ENCODE peak calls at places on chromosomes 13 and 19, in nine cellular contexts. One of them, this sample, is unnamed.

GRCh38 chr19:57282011-57282636 is 1.8 kb downstream of the ZNF460 start:
- DNase-seq in HT1080: no peak
- DNase-seq in HT-29: no peak
- DNase-seq in stimulated activated CD8-positive, alpha-beta memory T cell treated with anti-CD3 and anti-CD28 coated beads, Interleukin-15, amount 100 ng/mL, for 48 hours: peak; percentile 9
- DNase-seq in AG08396: no peak
- DNase-seq in kidney epithelial cell: no peak
- DNase-seq in PC-9: peak; percentile 52
- DNase-seq in kidney glomerular epithelial cell: no peak
- DNase-seq in stimulated activated CD4-positive, alpha-beta T cell treated with anti-CD3 and anti-CD28 coated beads, Interleukin-4, amount 100 ng/mL, for 4 hours: no peak
- DNase-seq in this sample: peak; percentile 73

GRCh38 chr19:11694533-11695439 is 44.0 kb downstream of the ZNF823 start:
- DNase-seq in HT1080: peak; percentile 63
- DNase-seq in HT-29: peak; percentile 90
- DNase-seq in stimulated activated CD8-positive, alpha-beta memory T cell treated with anti-CD3 and anti-CD28 coated beads, Interleukin-15, amount 100 ng/mL, for 48 hours: peak; percentile 68
- DNase-seq in AG08396: peak; percentile 97
- DNase-seq in kidney epithelial cell: peak; percentile 69
- DNase-seq in PC-9: peak; percentile 93
- DNase-seq in kidney glomerular epithelial cell: peak; percentile 86
- DNase-seq in stimulated activated CD4-positive, alpha-beta T cell treated with anti-CD3 and anti-CD28 coated beads, Interleukin-4, amount 100 ng/mL, for 4 hours: peak; percentile 85
- DNase-seq in this sample: peak; percentile 76

GRCh38 chr13:97262058-97262457 is 39.9 kb downstream of the MBNL2 start:
- DNase-seq in HT1080: no peak
- DNase-seq in HT-29: no peak
- DNase-seq in stimulated activated CD8-positive, alpha-beta memory T cell treated with anti-CD3 and anti-CD28 coated beads, Interleukin-15, amount 100 ng/mL, for 48 hours: no peak
- DNase-seq in AG08396: no peak
- DNase-seq in kidney epithelial cell: no peak
- DNase-seq in PC-9: no peak
- DNase-seq in kidney glomerular epithelial cell: no peak
- DNase-seq in stimulated activated CD4-positive, alpha-beta T cell treated with anti-CD3 and anti-CD28 coated beads, Interleukin-4, amount 100 ng/mL, for 4 hours: no peak
- DNase-seq in this sample: no peak

GRCh38 chr13:36453518-36453917 is 21.2 kb downstream of the CCNA1 start:
- DNase-seq in HT1080: no peak
- DNase-seq in HT-29: peak; percentile 43
- DNase-seq in stimulated activated CD8-positive, alpha-beta memory T cell treated with anti-CD3 and anti-CD28 coated beads, Interleukin-15, amount 100 ng/mL, for 48 hours: no peak
- DNase-seq in AG08396: no peak
- DNase-seq in kidney epithelial cell: no peak
- DNase-seq in PC-9: no peak
- DNase-seq in kidney glomerular epithelial cell: no peak
- DNase-seq in stimulated activated CD4-positive, alpha-beta T cell treated with anti-CD3 and anti-CD28 coated beads, Interleukin-4, amount 100 ng/mL, for 4 hours: no peak
- DNase-seq in this sample: no peak

GRCh38 chr19:35117791-35118190 is 2.2 kb downstream of the FXYD3 start:
- DNase-seq in HT1080: no peak
- DNase-seq in HT-29: no peak
- DNase-seq in stimulated activated CD8-positive, alpha-beta memory T cell treated with anti-CD3 and anti-CD28 coated beads, Interleukin-15, amount 100 ng/mL, for 48 hours: no peak
- DNase-seq in AG08396: no peak
- DNase-seq in kidney epithelial cell: no peak
- DNase-seq in PC-9: no peak
- DNase-seq in kidney glomerular epithelial cell: no peak
- DNase-seq in stimulated activated CD4-positive, alpha-beta T cell treated with anti-CD3 and anti-CD28 coated beads, Interleukin-4, amount 100 ng/mL, for 4 hours: no peak
- DNase-seq in this sample: no peak

GRCh38 chr13:36395280-36395679 is 37.0 kb upstream of the CCNA1 start:
- DNase-seq in HT1080: peak; percentile 53
- DNase-seq in HT-29: peak; percentile 37
- DNase-seq in stimulated activated CD8-positive, alpha-beta memory T cell treated with anti-CD3 and anti-CD28 coated beads, Interleukin-15, amount 100 ng/mL, for 48 hours: no peak
- DNase-seq in AG08396: peak; percentile 60
- DNase-seq in kidney epithelial cell: no peak
- DNase-seq in PC-9: peak; percentile 47
- DNase-seq in kidney glomerular epithelial cell: peak; percentile 76
- DNase-seq in stimulated activated CD4-positive, alpha-beta T cell treated with anti-CD3 and anti-CD28 coated beads, Interleukin-4, amount 100 ng/mL, for 4 hours: no peak
- DNase-seq in this sample: no peak

GRCh38 chr19:29860492-29860891 is 48.7 kb downstream of the CCNE1 start:
- DNase-seq in HT1080: peak; percentile 45
- DNase-seq in HT-29: peak; percentile 21
- DNase-seq in stimulated activated CD8-positive, alpha-beta memory T cell treated with anti-CD3 and anti-CD28 coated beads, Interleukin-15, amount 100 ng/mL, for 48 hours: no peak
- DNase-seq in AG08396: peak; percentile 36
- DNase-seq in kidney epithelial cell: no peak
- DNase-seq in PC-9: peak; percentile 48
- DNase-seq in kidney glomerular epithelial cell: no peak
- DNase-seq in stimulated activated CD4-positive, alpha-beta T cell treated with anti-CD3 and anti-CD28 coated beads, Interleukin-4, amount 100 ng/mL, for 4 hours: no peak
- DNase-seq in this sample: no peak

GRCh38 chr13:32476892-32477291 is 49.0 kb upstream of the N4BP2L1 start:
- DNase-seq in HT1080: no peak
- DNase-seq in HT-29: no peak
- DNase-seq in stimulated activated CD8-positive, alpha-beta memory T cell treated with anti-CD3 and anti-CD28 coated beads, Interleukin-15, amount 100 ng/mL, for 48 hours: no peak
- DNase-seq in AG08396: no peak
- DNase-seq in kidney epithelial cell: no peak
- DNase-seq in PC-9: no peak
- DNase-seq in kidney glomerular epithelial cell: no peak
- DNase-seq in stimulated activated CD4-positive, alpha-beta T cell treated with anti-CD3 and anti-CD28 coated beads, Interleukin-4, amount 100 ng/mL, for 4 hours: no peak
- DNase-seq in this sample: no peak

GRCh38 chr13:114002009-114002544 is 28.2 kb upstream of the C13orf46 start:
- DNase-seq in HT1080: no peak
- DNase-seq in HT-29: no peak
- DNase-seq in stimulated activated CD8-positive, alpha-beta memory T cell treated with anti-CD3 and anti-CD28 coated beads, Interleukin-15, amount 100 ng/mL, for 48 hours: no peak
- DNase-seq in AG08396: no peak
- DNase-seq in kidney epithelial cell: no peak
- DNase-seq in PC-9: no peak
- DNase-seq in kidney glomerular epithelial cell: no peak
- DNase-seq in stimulated activated CD4-positive, alpha-beta T cell treated with anti-CD3 and anti-CD28 coated beads, Interleukin-4, amount 100 ng/mL, for 4 hours: no peak
- DNase-seq in this sample: no peak

GRCh38 chr19:37468961-37469777 is at the start of gene ZNF570:
- DNase-seq in HT1080: peak; percentile 56
- DNase-seq in HT-29: no peak
- DNase-seq in stimulated activated CD8-positive, alpha-beta memory T cell treated with anti-CD3 and anti-CD28 coated beads, Interleukin-15, amount 100 ng/mL, for 48 hours: peak; percentile 82
- DNase-seq in AG08396: peak; percentile 87
- DNase-seq in kidney epithelial cell: peak; percentile 35
- DNase-seq in PC-9: peak; percentile 68
- DNase-seq in kidney glomerular epithelial cell: peak; percentile 75
- DNase-seq in stimulated activated CD4-positive, alpha-beta T cell treated with anti-CD3 and anti-CD28 coated beads, Interleukin-4, amount 100 ng/mL, for 4 hours: peak; percentile 84
- DNase-seq in this sample: peak; percentile 35

GRCh38 chr19:18496167-18496979 is 25.5 kb downstream of the ELL start:
- DNase-seq in HT1080: peak; percentile 80
- DNase-seq in HT-29: peak; percentile 39
- DNase-seq in stimulated activated CD8-positive, alpha-beta memory T cell treated with anti-CD3 and anti-CD28 coated beads, Interleukin-15, amount 100 ng/mL, for 48 hours: peak; percentile 47
- DNase-seq in AG08396: peak; percentile 50
- DNase-seq in kidney epithelial cell: peak; percentile 26
- DNase-seq in PC-9: peak; percentile 69
- DNase-seq in kidney glomerular epithelial cell: peak; percentile 70
- DNase-seq in stimulated activated CD4-positive, alpha-beta T cell treated with anti-CD3 and anti-CD28 coated beads, Interleukin-4, amount 100 ng/mL, for 4 hours: peak; percentile 17
- DNase-seq in this sample: peak; percentile 26

GRCh38 chr13:109165417-109165904 is 536.0 kb downstream of the MYO16 start:
- DNase-seq in HT1080: no peak
- DNase-seq in HT-29: no peak
- DNase-seq in stimulated activated CD8-positive, alpha-beta memory T cell treated with anti-CD3 and anti-CD28 coated beads, Interleukin-15, amount 100 ng/mL, for 48 hours: no peak
- DNase-seq in AG08396: no peak
- DNase-seq in kidney epithelial cell: no peak
- DNase-seq in PC-9: no peak
- DNase-seq in kidney glomerular epithelial cell: no peak
- DNase-seq in stimulated activated CD4-positive, alpha-beta T cell treated with anti-CD3 and anti-CD28 coated beads, Interleukin-4, amount 100 ng/mL, for 4 hours: no peak
- DNase-seq in this sample: no peak

GRCh38 chr13:21670006-21670882 is 629 bp upstream of the FGF9 start:
- DNase-seq in HT1080: peak; percentile 67
- DNase-seq in HT-29: peak; percentile 85
- DNase-seq in stimulated activated CD8-positive, alpha-beta memory T cell treated with anti-CD3 and anti-CD28 coated beads, Interleukin-15, amount 100 ng/mL, for 48 hours: no peak
- DNase-seq in AG08396: peak; percentile 70
- DNase-seq in kidney epithelial cell: no peak
- DNase-seq in PC-9: no peak
- DNase-seq in kidney glomerular epithelial cell: peak; percentile 69
- DNase-seq in stimulated activated CD4-positive, alpha-beta T cell treated with anti-CD3 and anti-CD28 coated beads, Interleukin-4, amount 100 ng/mL, for 4 hours: peak; percentile 67
- DNase-seq in this sample: no peak

GRCh38 chr19:6271251-6271650 is 8.5 kb downstream of the MLLT1 start:
- DNase-seq in HT1080: no peak
- DNase-seq in HT-29: no peak
- DNase-seq in stimulated activated CD8-positive, alpha-beta memory T cell treated with anti-CD3 and anti-CD28 coated beads, Interleukin-15, amount 100 ng/mL, for 48 hours: no peak
- DNase-seq in AG08396: peak; percentile 54
- DNase-seq in kidney epithelial cell: no peak
- DNase-seq in PC-9: no peak
- DNase-seq in kidney glomerular epithelial cell: peak; percentile 40
- DNase-seq in stimulated activated CD4-positive, alpha-beta T cell treated with anti-CD3 and anti-CD28 coated beads, Interleukin-4, amount 100 ng/mL, for 4 hours: no peak
- DNase-seq in this sample: no peak

GRCh38 chr13:42485272-42485671 is 88.7 kb upstream of the TNFSF11 start:
- DNase-seq in HT1080: no peak
- DNase-seq in HT-29: no peak
- DNase-seq in stimulated activated CD8-positive, alpha-beta memory T cell treated with anti-CD3 and anti-CD28 coated beads, Interleukin-15, amount 100 ng/mL, for 48 hours: no peak
- DNase-seq in AG08396: no peak
- DNase-seq in kidney epithelial cell: no peak
- DNase-seq in PC-9: no peak
- DNase-seq in kidney glomerular epithelial cell: no peak
- DNase-seq in stimulated activated CD4-positive, alpha-beta T cell treated with anti-CD3 and anti-CD28 coated beads, Interleukin-4, amount 100 ng/mL, for 4 hours: no peak
- DNase-seq in this sample: no peak

GRCh38 chr19:42166336-42166735 is 34.1 kb upstream of the POU2F2 start:
- DNase-seq in HT1080: no peak
- DNase-seq in HT-29: no peak
- DNase-seq in stimulated activated CD8-positive, alpha-beta memory T cell treated with anti-CD3 and anti-CD28 coated beads, Interleukin-15, amount 100 ng/mL, for 48 hours: no peak
- DNase-seq in AG08396: no peak
- DNase-seq in kidney epithelial cell: no peak
- DNase-seq in PC-9: peak; percentile 85
- DNase-seq in kidney glomerular epithelial cell: no peak
- DNase-seq in stimulated activated CD4-positive, alpha-beta T cell treated with anti-CD3 and anti-CD28 coated beads, Interleukin-4, amount 100 ng/mL, for 4 hours: no peak
- DNase-seq in this sample: no peak

GRCh38 chr13:102510072-102510471 is 86.7 kb upstream of the TPP2 start:
- DNase-seq in HT1080: no peak
- DNase-seq in HT-29: no peak
- DNase-seq in stimulated activated CD8-positive, alpha-beta memory T cell treated with anti-CD3 and anti-CD28 coated beads, Interleukin-15, amount 100 ng/mL, for 48 hours: no peak
- DNase-seq in AG08396: no peak
- DNase-seq in kidney epithelial cell: no peak
- DNase-seq in PC-9: no peak
- DNase-seq in kidney glomerular epithelial cell: no peak
- DNase-seq in stimulated activated CD4-positive, alpha-beta T cell treated with anti-CD3 and anti-CD28 coated beads, Interleukin-4, amount 100 ng/mL, for 4 hours: no peak
- DNase-seq in this sample: no peak

GRCh38 chr13:97141564-97142005 is 80.5 kb upstream of the MBNL2 start:
- DNase-seq in HT1080: peak; percentile 94
- DNase-seq in HT-29: peak; percentile 99
- DNase-seq in stimulated activated CD8-positive, alpha-beta memory T cell treated with anti-CD3 and anti-CD28 coated beads, Interleukin-15, amount 100 ng/mL, for 48 hours: no peak
- DNase-seq in AG08396: peak; percentile 83
- DNase-seq in kidney epithelial cell: peak; percentile 82
- DNase-seq in PC-9: peak; percentile 95
- DNase-seq in kidney glomerular epithelial cell: peak; percentile 79
- DNase-seq in stimulated activated CD4-positive, alpha-beta T cell treated with anti-CD3 and anti-CD28 coated beads, Interleukin-4, amount 100 ng/mL, for 4 hours: peak; percentile 1
- DNase-seq in this sample: peak; percentile 25

GRCh38 chr19:18672606-18673337 is 10.7 kb upstream of the CRTC1 start:
- DNase-seq in HT1080: peak; percentile 30
- DNase-seq in HT-29: peak; percentile 29
- DNase-seq in stimulated activated CD8-positive, alpha-beta memory T cell treated with anti-CD3 and anti-CD28 coated beads, Interleukin-15, amount 100 ng/mL, for 48 hours: no peak
- DNase-seq in AG08396: no peak
- DNase-seq in kidney epithelial cell: no peak
- DNase-seq in PC-9: peak; percentile 32
- DNase-seq in kidney glomerular epithelial cell: no peak
- DNase-seq in stimulated activated CD4-positive, alpha-beta T cell treated with anti-CD3 and anti-CD28 coated beads, Interleukin-4, amount 100 ng/mL, for 4 hours: no peak
- DNase-seq in this sample: no peak

GRCh38 chr13:30312859-30313258 is 5.5 kb upstream of the KATNAL1 start:
- DNase-seq in HT1080: no peak
- DNase-seq in HT-29: no peak
- DNase-seq in stimulated activated CD8-positive, alpha-beta memory T cell treated with anti-CD3 and anti-CD28 coated beads, Interleukin-15, amount 100 ng/mL, for 48 hours: no peak
- DNase-seq in AG08396: peak; percentile 15
- DNase-seq in kidney epithelial cell: no peak
- DNase-seq in PC-9: no peak
- DNase-seq in kidney glomerular epithelial cell: peak; percentile 33
- DNase-seq in stimulated activated CD4-positive, alpha-beta T cell treated with anti-CD3 and anti-CD28 coated beads, Interleukin-4, amount 100 ng/mL, for 4 hours: no peak
- DNase-seq in this sample: no peak

GRCh38 chr13:48493076-48493765 is 39.7 kb downstream of the RCBTB2 start:
- DNase-seq in HT1080: no peak
- DNase-seq in HT-29: no peak
- DNase-seq in stimulated activated CD8-positive, alpha-beta memory T cell treated with anti-CD3 and anti-CD28 coated beads, Interleukin-15, amount 100 ng/mL, for 48 hours: no peak
- DNase-seq in AG08396: no peak
- DNase-seq in kidney epithelial cell: no peak
- DNase-seq in PC-9: no peak
- DNase-seq in kidney glomerular epithelial cell: peak; percentile 45
- DNase-seq in stimulated activated CD4-positive, alpha-beta T cell treated with anti-CD3 and anti-CD28 coated beads, Interleukin-4, amount 100 ng/mL, for 4 hours: no peak
- DNase-seq in this sample: no peak

GRCh38 chr13:30576528-30576927 is 41.2 kb upstream of the USPL1 start:
- DNase-seq in HT1080: peak; percentile 32
- DNase-seq in HT-29: peak; percentile 90
- DNase-seq in stimulated activated CD8-positive, alpha-beta memory T cell treated with anti-CD3 and anti-CD28 coated beads, Interleukin-15, amount 100 ng/mL, for 48 hours: peak; percentile 14
- DNase-seq in AG08396: no peak
- DNase-seq in kidney epithelial cell: no peak
- DNase-seq in PC-9: peak; percentile 47
- DNase-seq in kidney glomerular epithelial cell: peak; percentile 22
- DNase-seq in stimulated activated CD4-positive, alpha-beta T cell treated with anti-CD3 and anti-CD28 coated beads, Interleukin-4, amount 100 ng/mL, for 4 hours: no peak
- DNase-seq in this sample: no peak

GRCh38 chr19:18745012-18745735 is 45.9 kb downstream of the COMP start:
- DNase-seq in HT1080: no peak
- DNase-seq in HT-29: no peak
- DNase-seq in stimulated activated CD8-positive, alpha-beta memory T cell treated with anti-CD3 and anti-CD28 coated beads, Interleukin-15, amount 100 ng/mL, for 48 hours: no peak
- DNase-seq in AG08396: no peak
- DNase-seq in kidney epithelial cell: no peak
- DNase-seq in PC-9: no peak
- DNase-seq in kidney glomerular epithelial cell: no peak
- DNase-seq in stimulated activated CD4-positive, alpha-beta T cell treated with anti-CD3 and anti-CD28 coated beads, Interleukin-4, amount 100 ng/mL, for 4 hours: no peak
- DNase-seq in this sample: no peak

This sample was measured in keratinocyte.